ENCODE peak calls at places on chromosomes 3 and 15, in seven cellular contexts. U, S, T, N, H, C and X are unnamed samples.

GRCh38 chr15:95948371-95948770 is 382.1 kb upstream of the NR2F2 start:
- DNase-seq in H (no peak), S (peak), N (no peak), U (no peak), C (no peak), T (no peak), X (no peak)

GRCh38 chr3:107523361-107524213 is 825 bp downstream of the BBX start:
- DNase-seq in N (no peak), T (peak), C (peak), U (peak), H (peak), S (peak), X (peak)

GRCh38 chr3:37766797-37767776 is 94.6 kb upstream of the CTDSPL start:
- DNase-seq in T (no peak), H (no peak), U (no peak), S (peak), N (no peak), C (no peak), X (no peak)

GRCh38 chr3:146093928-146094327 is 67.1 kb downstream of the PLOD2 start:
- DNase-seq in S (no peak), N (no peak), T (no peak), C (no peak), H (no peak), U (no peak), X (no peak)

GRCh38 chr3:151308089-151308488 is 8.5 kb downstream of the GPR87 start:
- DNase-seq in H (no peak), S (no peak), U (no peak), C (no peak), T (no peak), N (no peak), X (no peak)

GRCh38 chr15:87638554-87639083 is 617.9 kb downstream of the NTRK3 start:
- DNase-seq in T (no peak), S (no peak), N (no peak), U (no peak), C (no peak), H (no peak), X (no peak)

GRCh38 chr3:182212479-182213076 is 500.9 kb downstream of the SOX2 start:
- DNase-seq in C (no peak), T (no peak), U (no peak), H (peak), S (peak), N (peak), X (no peak)

GRCh38 chr3:128423525-128424147 is 43.1 kb downstream of the DNAJB8 start:
- DNase-seq in H (no peak), C (no peak), S (no peak), T (no peak), U (no peak), N (no peak), X (no peak)

GRCh38 chr15:76431936-76432335 is 95.4 kb downstream of the ISL2 start:
- DNase-seq in S (no peak), H (no peak), U (no peak), T (no peak), C (no peak), N (no peak), X (peak)

GRCh38 chr3:186461141-186461540 is 83.0 kb downstream of the CRYGS start:
- DNase-seq in H (peak), C (no peak), T (no peak), N (no peak), S (no peak), U (no peak), X (peak)